ENCODE peak calls at places on chromosomes 4 and X, in seven cellular contexts. One of them, this sample, is unnamed.

GRCh38 chrX:22674947-22675346 is 324.8 kb upstream of the DDX53 start:
- DNase-seq in germinal center: no peak
- DNase-seq in SJSA1: no peak
- DNase-seq in RPMI7951: no peak
- DNase-seq in NCI-H2171 treated with DMSO at 0.1 percent for 48 hours: no peak
- DNase-seq in GM10248: no peak
- DNase-seq in NCI-H2227 treated with DMSO at 0.1 percent for 48 hours: peak
- DNase-seq in this sample: no peak

GRCh38 chr4:159432436-159432835 is 329.6 kb downstream of the RAPGEF2 start:
- DNase-seq in NCI-H2171 treated with DMSO at 0.1 percent for 48 hours: no peak
- DNase-seq in RPMI7951: no peak
- DNase-seq in germinal center: no peak
- DNase-seq in NCI-H2227 treated with DMSO at 0.1 percent for 48 hours: no peak
- DNase-seq in SJSA1: no peak
- DNase-seq in GM10248: no peak
- DNase-seq in this sample: no peak

GRCh38 chr4:126701756-126702155 is 931.0 kb upstream of the INTU start:
- DNase-seq in RPMI7951: peak
- DNase-seq in NCI-H2227 treated with DMSO at 0.1 percent for 48 hours: no peak
- DNase-seq in NCI-H2171 treated with DMSO at 0.1 percent for 48 hours: no peak
- DNase-seq in GM10248: no peak
- DNase-seq in germinal center: no peak
- DNase-seq in SJSA1: no peak
- DNase-seq in this sample: no peak

GRCh38 chr4:139822391-139822790 is 156.8 kb downstream of the MGST2 start:
- DNase-seq in NCI-H2227 treated with DMSO at 0.1 percent for 48 hours: no peak
- DNase-seq in NCI-H2171 treated with DMSO at 0.1 percent for 48 hours: no peak
- DNase-seq in SJSA1: no peak
- DNase-seq in RPMI7951: no peak
- DNase-seq in GM10248: no peak
- DNase-seq in germinal center: no peak
- DNase-seq in this sample: no peak

GRCh38 chr4:158796370-158797140 is 27.7 kb downstream of the FNIP2 start:
- DNase-seq in NCI-H2227 treated with DMSO at 0.1 percent for 48 hours: no peak
- DNase-seq in germinal center: no peak
- DNase-seq in SJSA1: no peak
- DNase-seq in GM10248: no peak
- DNase-seq in RPMI7951: no peak
- DNase-seq in NCI-H2171 treated with DMSO at 0.1 percent for 48 hours: no peak
- DNase-seq in this sample: no peak

GRCh38 chr4:8303485-8304281 is 34.1 kb downstream of the HTRA3 start:
- DNase-seq in germinal center: no peak
- DNase-seq in NCI-H2171 treated with DMSO at 0.1 percent for 48 hours: no peak
- DNase-seq in RPMI7951: peak
- DNase-seq in SJSA1: peak
- DNase-seq in GM10248: no peak
- DNase-seq in NCI-H2227 treated with DMSO at 0.1 percent for 48 hours: no peak
- DNase-seq in this sample: no peak

GRCh38 chr4:184007891-184008290 is 102.8 kb downstream of the STOX2 start:
- DNase-seq in NCI-H2227 treated with DMSO at 0.1 percent for 48 hours: no peak
- DNase-seq in NCI-H2171 treated with DMSO at 0.1 percent for 48 hours: no peak
- DNase-seq in RPMI7951: no peak
- DNase-seq in germinal center: no peak
- DNase-seq in GM10248: no peak
- DNase-seq in SJSA1: no peak
- DNase-seq in this sample: no peak

GRCh38 chr4:26048378-26048882 is 134.4 kb downstream of the SMIM20 start:
- DNase-seq in NCI-H2227 treated with DMSO at 0.1 percent for 48 hours: no peak
- DNase-seq in RPMI7951: peak
- DNase-seq in SJSA1: peak
- DNase-seq in NCI-H2171 treated with DMSO at 0.1 percent for 48 hours: no peak
- DNase-seq in germinal center: no peak
- DNase-seq in GM10248: no peak
- DNase-seq in this sample: no peak

GRCh38 chr4:22869235-22869634 is 176.5 kb downstream of the GBA3 start:
- DNase-seq in NCI-H2227 treated with DMSO at 0.1 percent for 48 hours: no peak
- DNase-seq in SJSA1: no peak
- DNase-seq in RPMI7951: no peak
- DNase-seq in germinal center: no peak
- DNase-seq in NCI-H2171 treated with DMSO at 0.1 percent for 48 hours: no peak
- DNase-seq in GM10248: no peak
- DNase-seq in this sample: no peak

GRCh38 chr4:176779421-176779820 is 13.3 kb downstream of the VEGFC start:
- DNase-seq in RPMI7951: no peak
- DNase-seq in GM10248: no peak
- DNase-seq in SJSA1: no peak
- DNase-seq in NCI-H2227 treated with DMSO at 0.1 percent for 48 hours: no peak
- DNase-seq in NCI-H2171 treated with DMSO at 0.1 percent for 48 hours: no peak
- DNase-seq in germinal center: no peak
- DNase-seq in this sample: no peak

GRCh38 chrX:52425710-52426245 is 57.0 kb downstream of the XAGE2 start:
- DNase-seq in RPMI7951: peak
- DNase-seq in NCI-H2171 treated with DMSO at 0.1 percent for 48 hours: no peak
- DNase-seq in germinal center: no peak
- DNase-seq in SJSA1: peak
- DNase-seq in NCI-H2227 treated with DMSO at 0.1 percent for 48 hours: no peak
- DNase-seq in GM10248: no peak
- DNase-seq in this sample: no peak

GRCh38 chrX:153685751-153686676 is 1.7 kb upstream of the SLC6A8 start:
- DNase-seq in germinal center: no peak
- DNase-seq in RPMI7951: no peak
- DNase-seq in SJSA1: no peak
- DNase-seq in NCI-H2227 treated with DMSO at 0.1 percent for 48 hours: no peak
- DNase-seq in NCI-H2171 treated with DMSO at 0.1 percent for 48 hours: no peak
- DNase-seq in GM10248: no peak
- DNase-seq in this sample: no peak

This sample was measured in naive B cell.